ENCODE peak calls at places on chromosomes 13 and 19, in five cellular contexts. H, F, L, J and O are unnamed samples.

GRCh38 chr13:25136872-25137623 is 35.0 kb downstream of the AMER2 start:
- DNase-seq in H (no peak), F (no peak), L (no peak), J (no peak), O (no peak)

GRCh38 chr19:21197589-21198295 is 55.9 kb downstream of the ZNF431 start:
- DNase-seq in H (no peak), F (no peak), L (no peak), J (peak; percentile 74), O (no peak)

GRCh38 chr13:93244918-93245280 is 18.3 kb downstream of the GPC6 start:
- DNase-seq in H (no peak), F (no peak), L (no peak), J (no peak), O (no peak)

GRCh38 chr13:106417467-106418110 is 117.9 kb downstream of the EFNB2 start:
- DNase-seq in H (no peak), F (peak; percentile 14), L (no peak), J (no peak), O (no peak)

GRCh38 chr13:22024381-22024994 is 353.6 kb downstream of the FGF9 start:
- DNase-seq in H (no peak), F (no peak), L (no peak), J (no peak), O (no peak)

GRCh38 chr13:33197551-33197971 is 88.0 kb downstream of the STARD13 start:
- DNase-seq in H (no peak), F (no peak), L (peak; percentile 63), J (no peak), O (no peak)

GRCh38 chr19:55066107-55066709 is 3.3 kb upstream of the RDH13 start:
- DNase-seq in H (no peak), F (no peak), L (no peak), J (peak; percentile 40), O (no peak)

GRCh38 chr19:6587998-6588507 is 2.9 kb downstream of the CD70 start:
- DNase-seq in H (no peak), F (no peak), L (no peak), J (peak; percentile 44), O (no peak)

GRCh38 chr13:113049521-113049941 is 56.1 kb upstream of the F7 start:
- DNase-seq in H (no peak), F (no peak), L (no peak), J (no peak), O (no peak)

GRCh38 chr19:42269518-42270345 is 680 bp downstream of the CIC start:
- DNase-seq in H (no peak), F (no peak), L (no peak), J (peak; percentile 39), O (no peak)

GRCh38 chr19:36528921-36529518 is 949 bp upstream of the ZNF260 start:
- DNase-seq in H (peak; percentile 49), F (peak; percentile 24), L (no peak), J (peak; percentile 52), O (no peak)

GRCh38 chr13:19817106-19817505 is 34.4 kb upstream of the PSPC1 start:
- DNase-seq in H (no peak), F (no peak), L (no peak), J (no peak), O (no peak)

GRCh38 chr19:45764947-45765346 is 4.1 kb downstream of the SIX5 start:
- DNase-seq in H (no peak), F (no peak), L (no peak), J (no peak), O (peak; percentile 65)

GRCh38 chr19:29576761-29577661 is 29.1 kb upstream of the POP4 start:
- DNase-seq in H (no peak), F (no peak), L (no peak), J (no peak), O (no peak)

GRCh38 chr19:39413269-39413902 is 917 bp downstream of the PLEKHG2 start:
- DNase-seq in H (peak; percentile 74), F (peak; percentile 65), L (peak; percentile 71), J (peak; percentile 39), O (no peak)

GRCh38 chr19:18809149-18809978 is 18.3 kb upstream of the COMP start:
- DNase-seq in H (no peak), F (no peak), L (no peak), J (no peak), O (no peak)

GRCh38 chr19:18898081-18898532 is 2.1 kb upstream of the CERS1 start:
- DNase-seq in H (no peak), F (no peak), L (no peak), J (peak; percentile 62), O (no peak)

GRCh38 chr19:29404951-29405727 is 120.7 kb upstream of the VSTM2B start:
- DNase-seq in H (no peak), F (peak; percentile 50), L (no peak), J (no peak), O (peak; percentile 67)

GRCh38 chr19:18390075-18390909 is 4.3 kb downstream of the GDF15 start:
- DNase-seq in H (no peak), F (no peak), L (no peak), J (no peak), O (no peak)

GRCh38 chr19:18594824-18595373 is 6.3 kb downstream of the REX1BD start:
- DNase-seq in H (no peak), F (peak; percentile 37), L (no peak), J (no peak), O (peak; percentile 58)

GRCh38 chr13:21478881-21479808 is 20.0 kb upstream of the ZDHHC20 start:
- DNase-seq in H (no peak), F (no peak), L (peak; percentile 79), J (peak; percentile 77), O (no peak)

GRCh38 chr19:2634228-2634951 is 68.1 kb downstream of the GNG7 start:
- DNase-seq in H (no peak), F (no peak), L (no peak), J (no peak), O (no peak)

GRCh38 chr19:56261145-56261544 is 11.4 kb upstream of the EDDM13 start:
- DNase-seq in H (no peak), F (no peak), L (peak; percentile 13), J (no peak), O (no peak)
- TF ChIP-seq MAX in H (no peak), F (no peak), L (no peak), J (no peak), O (no peak)

DNA sequence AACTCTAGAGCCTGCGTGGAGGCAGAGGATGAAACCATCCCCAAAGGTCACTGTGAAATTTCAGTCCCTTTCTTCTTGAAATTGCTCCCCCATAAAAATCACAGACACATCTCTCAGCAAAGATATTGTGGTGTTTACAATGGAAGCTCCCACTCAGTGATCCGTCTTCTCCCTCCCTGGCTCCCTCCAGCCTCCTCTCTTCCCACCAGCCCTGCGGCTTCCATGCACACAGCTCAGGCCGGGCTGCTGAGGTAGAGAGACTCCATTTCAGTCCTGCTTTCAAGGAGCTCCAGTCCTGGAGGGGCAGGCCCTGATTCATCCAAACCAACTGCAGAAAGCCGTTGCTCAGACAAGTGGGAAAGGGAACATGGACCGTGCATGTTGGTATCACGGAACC is 24.0 kb upstream of the MIER2 start:
- DNase-seq in H (no peak), F (no peak), L (no peak), J (no peak), O (no peak)
- TF ChIP-seq MAX in H (no peak), F (no peak), L (no peak), J (no peak), O (no peak)

GRCh38 chr19:53037101-53038097 is 7.1 kb upstream of the ERVV-2 start:
- DNase-seq in H (no peak), F (peak; percentile 76), L (peak; percentile 42), J (peak; percentile 42), O (peak; percentile 58)
- TF ChIP-seq MAX in H (no peak), F (no peak), L (no peak), J (no peak), O (no peak)

GRCh38 chr13:75120071-75120470 is 361.9 kb downstream of the TBC1D4 start:
- DNase-seq in H (no peak), F (no peak), L (no peak), J (no peak), O (no peak)

GRCh38 chr13:75123428-75123827 is 358.5 kb downstream of the TBC1D4 start:
- DNase-seq in H (no peak), F (no peak), L (no peak), J (no peak), O (no peak)

GRCh38 chr13:75129331-75129730 is 352.6 kb downstream of the TBC1D4 start:
- DNase-seq in H (no peak), F (no peak), L (no peak), J (no peak), O (no peak)

DNA sequence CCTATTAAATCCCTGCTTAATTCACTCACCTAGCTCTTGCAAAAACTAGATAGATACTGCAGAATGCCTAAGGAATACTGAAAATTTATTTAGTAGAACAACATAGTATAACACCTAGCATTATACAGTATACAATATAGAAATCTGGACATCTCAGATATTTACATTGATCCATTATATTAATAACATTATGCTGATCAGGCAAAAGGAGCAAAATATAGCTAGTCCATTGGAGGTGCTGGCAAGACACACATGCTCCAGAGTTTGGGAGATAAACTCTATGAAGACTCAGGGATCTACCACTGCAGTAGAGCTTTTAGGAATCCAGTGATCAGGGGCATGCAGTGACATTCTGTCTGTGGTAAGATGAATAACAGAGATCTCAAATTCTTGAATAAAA is 357.6 kb downstream of the TBC1D4 start:
- DNase-seq in H (no peak), F (no peak), L (no peak), J (no peak), O (no peak)
- TF ChIP-seq MAX in H (no peak), F (no peak), L (no peak), J (no peak), O (no peak)

DNA sequence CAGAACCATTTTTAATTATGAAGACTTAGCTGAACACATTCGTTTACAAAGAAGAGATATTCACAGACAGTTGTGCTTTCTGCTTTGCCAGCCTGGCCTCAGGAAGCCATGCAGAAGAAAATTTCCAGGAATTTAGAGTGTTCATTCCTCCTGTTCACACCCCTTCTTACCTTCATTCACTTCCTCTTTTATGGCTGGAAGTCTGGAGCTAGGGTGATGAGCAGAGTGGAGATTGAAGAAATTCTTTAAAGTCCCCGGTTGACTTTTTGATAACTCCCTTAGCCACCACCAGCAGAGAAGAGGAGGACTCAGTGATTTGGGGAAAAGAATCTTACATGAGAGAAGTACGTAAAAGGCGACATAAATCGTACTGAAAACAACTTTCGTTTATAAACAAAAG is 263.6 kb upstream of the TSHZ3 start:
- DNase-seq in H (no peak), F (no peak), L (no peak), J (no peak), O (no peak)
- TF ChIP-seq MAX in H (no peak), F (no peak), L (no peak), J (no peak), O (no peak)

DNA sequence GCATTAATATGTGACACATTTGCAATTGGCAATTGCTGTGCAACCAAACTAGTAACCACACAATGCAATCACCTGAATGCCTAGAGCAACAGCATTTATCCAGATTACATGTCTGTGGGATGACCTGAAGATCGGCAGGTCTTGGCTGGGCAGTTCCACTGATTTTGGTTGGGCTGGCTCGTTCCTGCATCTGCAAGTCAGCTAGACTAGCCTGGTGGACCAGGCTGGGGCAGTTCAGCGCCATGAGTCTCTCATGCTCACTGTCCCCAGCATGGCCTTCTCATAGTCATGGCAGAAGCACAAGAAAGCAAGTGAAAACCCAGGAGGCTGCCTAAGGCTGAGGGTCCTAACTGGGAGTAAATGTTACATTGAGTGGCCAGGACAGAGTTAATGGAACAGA is 229.1 kb upstream of the TSHZ3 start:
- DNase-seq in H (no peak), F (no peak), L (no peak), J (no peak), O (no peak)
- TF ChIP-seq MAX in H (no peak), F (no peak), L (no peak), J (no peak), O (no peak)